ENCODE peak calls at places on chromosomes 5 and 9, in six cellular contexts. S is activated CD8-positive, alpha-beta T cell treated with anti-CD3 and anti-CD28 coated beads for 36 hours; P is AG08396; O is NCI-H460; T is SK-N-DZ; M is iris pigment epithelial cell. I is an unnamed sample.

GRCh38 chr5:174310243-174310642 is 264.7 kb downstream of the NSG2 start:
- DNase-seq in T (no peak), O (no peak), M (no peak), P (no peak), S (no peak), I (no peak)

GRCh38 chr5:156481741-156482140 is 154.8 kb downstream of the SGCD start:
- DNase-seq in S (no peak), O (no peak), M (no peak), P (no peak), T (no peak), I (no peak)

GRCh38 chr5:82967072-82967471 is 110.1 kb downstream of the TMEM167A start:
- DNase-seq in M (no peak), S (no peak), P (no peak), T (no peak), O (no peak), I (no peak)

GRCh38 chr5:108148715-108149139 is 233.2 kb downstream of the FBXL17 start:
- DNase-seq in M (peak), O (peak), S (no peak), P (peak), T (peak), I (peak)

GRCh38 chr5:1172670-1173404 is 28.6 kb upstream of the SLC6A19 start:
- DNase-seq in O (no peak), T (no peak), P (no peak), M (no peak), S (peak), I (no peak)

GRCh38 chr5:144812770-144813169 is 642.1 kb downstream of the KCTD16 start:
- DNase-seq in T (no peak), S (no peak), M (peak), P (peak), O (peak), I (peak)

GRCh38 chr5:93621340-93621872 is 38.4 kb downstream of the NR2F1 start:
- DNase-seq in T (peak), O (no peak), P (peak), M (peak), S (peak), I (no peak)

GRCh38 chr9:110463499-110463898 is 116.0 kb downstream of the SVEP1 start:
- DNase-seq in T (no peak), P (no peak), M (no peak), O (no peak), S (no peak), I (no peak)

GRCh38 chr5:100797863-100798262 is 105.2 kb downstream of the ST8SIA4 start:
- DNase-seq in M (peak), P (no peak), O (no peak), S (no peak), T (no peak), I (peak)

GRCh38 chr5:157294692-157295091 is 28.8 kb downstream of the CYFIP2 start:
- DNase-seq in M (no peak), P (no peak), O (no peak), S (no peak), T (no peak), I (no peak)

GRCh38 chr9:89743576-89744254 is 138.9 kb downstream of the GADD45G start:
- DNase-seq in M (no peak), T (peak), O (no peak), P (no peak), S (peak), I (no peak)

GRCh38 chr9:14351206-14351605 is 37.3 kb upstream of the NFIB start:
- DNase-seq in S (no peak), P (no peak), T (no peak), M (no peak), O (no peak), I (no peak)

GRCh38 chr9:134059661-134060395 is 8.0 kb downstream of the BRD3 start:
- DNase-seq in P (no peak), T (no peak), O (no peak), S (peak), M (no peak), I (peak)

GRCh38 chr9:98727428-98727827 is 18.7 kb upstream of the GABBR2 start:
- DNase-seq in O (no peak), T (peak), P (no peak), M (no peak), S (no peak), I (no peak)

GRCh38 chr5:121873409-121873808 is 21.7 kb downstream of the FTMT start:
- DNase-seq in P (no peak), M (no peak), S (no peak), O (no peak), T (no peak), I (no peak)

GRCh38 chr5:74516217-74516636 is 124.3 kb downstream of the ENC1 start:
- DNase-seq in P (no peak), T (peak), M (peak), S (no peak), O (no peak), I (peak)

GRCh38 chr9:82764270-82764669 is 298.7 kb downstream of the RASEF start:
- DNase-seq in S (no peak), T (no peak), M (no peak), O (no peak), P (no peak), I (no peak)

GRCh38 chr5:140926903-140927573 is 939 bp downstream of the PCDHAC1 start:
- DNase-seq in P (no peak), S (no peak), M (peak), T (no peak), O (peak), I (no peak)

GRCh38 chr5:29085142-29085541 is 2046.8 kb upstream of the CDH9 start:
- DNase-seq in T (no peak), M (no peak), S (no peak), O (no peak), P (no peak), I (no peak)

GRCh38 chr5:407801-408268 is 35.1 kb upstream of the EXOC3 start:
- DNase-seq in M (no peak), S (no peak), O (no peak), T (no peak), P (no peak), I (no peak)

GRCh38 chr5:169648725-169649124 is 11.7 kb downstream of the DOCK2 start:
- DNase-seq in P (peak), T (peak), O (no peak), S (no peak), M (peak), I (no peak)

GRCh38 chr5:2610986-2611385 is 140.5 kb downstream of the IRX2 start:
- DNase-seq in O (no peak), S (no peak), M (no peak), T (no peak), P (no peak), I (no peak)

GRCh38 chr9:127144670-127145458 is 22.4 kb upstream of the ANGPTL2 start:
- DNase-seq in P (no peak), O (no peak), S (no peak), M (no peak), T (no peak), I (no peak)

GRCh38 chr5:31921852-31922305 is 252.2 kb downstream of the GOLPH3 start:
- DNase-seq in M (peak), T (no peak), S (no peak), O (no peak), P (no peak), I (peak)

GRCh38 chr9:35518212-35518917 is 28.5 kb downstream of the RUSC2 start:
- DNase-seq in S (no peak), T (no peak), O (peak), P (peak), M (peak), I (peak)

GRCh38 chr5:13659391-13659790 is 285.1 kb downstream of the DNAH5 start:
- DNase-seq in P (peak), O (no peak), S (no peak), T (no peak), M (peak), I (peak)

GRCh38 chr5:170611446-170612088 is 107.7 kb downstream of the KCNIP1 start:
- DNase-seq in P (no peak), T (no peak), O (no peak), S (no peak), M (peak), I (no peak)